ENCODE peak calls at places on chromosomes 6 and 20, in six cellular contexts. Z is heart right ventricle, M is sigmoid colon, G is mucosa of descending colon, R is cardiac muscle cell, N is Panc1. P is an unnamed sample.

GRCh38 chr20:44355503-44356352 is at the start of gene HNF4A:
- DNase-seq in Z (no peak), M (no peak), G (peak; percentile 83), R (no peak), N (no peak), P (no peak)

GRCh38 chr6:84967389-84967788 is 203.0 kb upstream of the TBX18 start:
- DNase-seq in Z (no peak), M (no peak), G (no peak), R (peak; percentile 73), N (peak; percentile 15), P (no peak)

GRCh38 chr6:90237350-90237990 is 59.2 kb downstream of the BACH2 start:
- DNase-seq in Z (no peak), M (no peak), G (no peak), R (no peak), N (no peak), P (no peak)

GRCh38 chr20:1225729-1226313 is at the start of gene RAD21L1:
- DNase-seq in Z (peak; percentile 58), M (peak; percentile 83), G (peak; percentile 84), R (peak; percentile 84), N (no peak), P (peak; percentile 90)

GRCh38 chr6:169824021-169824420 is 72.6 kb downstream of the ERMARD start:
- DNase-seq in Z (no peak), M (no peak), G (no peak), R (no peak), N (no peak), P (no peak)

GRCh38 chr6:137728386-137729349 is 138.4 kb upstream of the TNFAIP3 start:
- DNase-seq in Z (peak; percentile 36), M (no peak), G (no peak), R (peak; percentile 96), N (no peak), P (peak; percentile 85)

GRCh38 chr20:53077373-53078205 is 105.4 kb downstream of the TSHZ2 start:
- DNase-seq in Z (no peak), M (no peak), G (no peak), R (peak; percentile 56), N (no peak), P (peak; percentile 77)

GRCh38 chr20:22371843-22372242 is 212.5 kb downstream of the FOXA2 start:
- DNase-seq in Z (no peak), M (no peak), G (no peak), R (no peak), N (no peak), P (no peak)

GRCh38 chr6:3665608-3666007 is 85.9 kb downstream of the PXDC1 start:
- DNase-seq in Z (no peak), M (no peak), G (no peak), R (no peak), N (no peak), P (no peak)

GRCh38 chr6:148465011-148465335 is 122.3 kb downstream of the SASH1 start:
- DNase-seq in Z (no peak), M (no peak), G (no peak), R (no peak), N (no peak), P (no peak)
- TF ChIP-seq CTCF in Z (no peak), M (no peak), G (no peak), R (no peak), N (peak; percentile 57), P (peak; percentile 67)

DNA sequence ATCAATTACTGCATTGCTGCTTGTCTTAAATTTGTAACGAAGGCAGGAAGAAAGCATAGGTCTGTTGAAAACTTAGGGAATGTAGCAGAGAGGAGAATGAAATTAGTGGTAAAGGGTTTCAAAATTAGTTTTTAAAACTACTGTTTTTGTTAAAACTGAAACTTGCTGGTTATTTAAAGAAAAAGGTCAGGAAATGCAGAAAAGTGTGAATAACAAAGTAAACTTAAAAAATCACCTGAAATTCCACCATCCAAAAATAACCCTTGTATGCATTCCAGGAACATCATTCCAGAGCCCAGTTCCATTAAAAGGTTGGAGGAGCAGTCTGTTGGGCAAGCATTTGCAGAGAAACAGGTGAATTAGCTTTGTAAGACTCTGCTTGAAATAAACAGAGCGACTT is 3.1 kb upstream of the MOXD1 start:
- DNase-seq in Z (no peak), M (no peak), G (no peak), R (no peak), N (no peak), P (no peak)
- H3K4me1 ChIP-seq in Z (peaks cover 8% of the 10 kb centered on the region), M (peaks cover 16% of the 10 kb centered on the region), G (peaks cover 11% of the 10 kb centered on the region), R (no peaks in the 10 kb centered on the region), N (no peaks in the 10 kb centered on the region), P (peaks cover 7% of the 10 kb centered on the region)

GRCh38 chr20:18272451-18272850 is 15.9 kb upstream of the ZNF133 start:
- DNase-seq in Z (peak; percentile 34), M (no peak), G (no peak), R (peak; percentile 38), N (no peak), P (no peak)
- TF ChIP-seq CTCF in Z (no peak), M (no peak), G (no peak), R (no peak), N (no peak), P (peak; percentile 12)

DNA sequence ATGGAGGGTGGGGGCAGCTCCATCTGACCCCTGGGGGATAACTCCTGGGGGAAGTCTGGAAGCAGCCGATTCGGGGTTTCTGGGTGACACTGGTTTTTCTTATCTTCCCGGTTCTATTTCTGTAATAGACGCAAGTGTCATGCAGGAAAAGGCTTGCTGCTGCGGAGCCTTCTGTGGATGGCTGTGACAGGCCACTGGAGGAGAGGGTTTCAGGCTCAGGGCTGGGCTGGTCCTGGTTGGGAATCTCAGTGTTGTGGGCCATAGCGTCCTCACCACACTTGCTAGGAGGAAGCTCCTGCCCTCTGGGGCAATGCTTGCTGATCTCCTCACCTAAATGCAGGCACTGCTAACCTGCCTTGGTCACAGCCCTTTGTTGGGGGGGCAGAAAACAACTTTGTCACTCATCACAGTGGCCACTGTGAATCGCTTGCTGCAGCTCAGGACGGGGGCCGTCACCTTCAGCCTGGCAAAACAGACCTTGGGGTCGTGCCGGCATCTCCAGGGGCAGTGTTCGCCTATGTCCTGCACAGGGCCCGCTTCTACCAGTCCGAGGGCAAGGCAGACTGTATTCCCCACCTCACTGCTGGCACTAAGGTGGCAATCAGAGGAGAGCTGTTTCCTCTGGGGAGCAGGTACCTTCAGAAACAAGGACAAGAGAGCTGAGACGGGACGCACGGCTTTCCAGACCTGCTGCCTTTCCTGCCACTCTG is 4.4 kb upstream of the TUBB1 start:
- DNase-seq in Z (no peak), M (peak; percentile 33), G (no peak), R (no peak), N (no peak), P (peak; percentile 77)
- H3K4me1 ChIP-seq in Z (peaks cover 35% of the 10 kb centered on the region), M (no peaks in the 10 kb centered on the region), G (no peaks in the 10 kb centered on the region), R (peaks cover 29% of the 10 kb centered on the region), N (peaks cover 3% of the 10 kb centered on the region), P (peaks cover 26% of the 10 kb centered on the region)

DNA sequence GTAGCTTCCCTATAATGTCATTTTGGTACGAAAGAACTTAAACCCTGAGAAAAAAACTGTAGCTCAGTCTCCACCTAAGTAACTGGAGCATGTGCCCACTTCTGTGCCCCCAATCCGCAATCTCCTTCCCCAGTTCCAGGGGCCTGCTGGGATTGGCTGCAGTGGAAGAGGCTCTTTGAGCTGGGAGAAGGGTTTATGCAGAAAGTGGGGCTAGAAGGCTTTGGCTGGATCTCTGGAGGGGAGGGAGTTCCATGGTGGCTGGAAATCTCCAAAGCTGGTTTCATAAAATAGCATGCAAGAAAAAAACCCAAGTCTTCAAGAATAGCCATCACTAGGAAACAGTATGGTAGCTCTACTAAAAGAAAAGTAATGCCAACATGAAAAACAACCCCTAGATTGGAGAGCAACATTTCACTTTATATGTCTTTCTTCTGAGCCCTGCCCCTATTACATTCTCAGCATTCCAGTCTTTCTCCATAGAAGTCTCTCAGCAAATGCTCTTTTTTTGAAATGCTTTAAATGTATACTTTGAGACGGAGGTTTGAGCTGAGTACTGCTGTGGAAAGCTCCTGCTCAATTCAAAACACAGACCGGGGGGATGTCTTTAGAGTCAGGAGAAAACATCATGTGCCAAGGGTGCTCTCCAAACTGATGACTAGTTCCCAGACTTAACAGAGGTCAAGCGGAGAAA is 36.0 kb upstream of the FOXO3 start:
- DNase-seq in Z (no peak), M (no peak), G (no peak), R (peak; percentile 17), N (no peak), P (no peak)
- TF ChIP-seq CTCF in Z (no peak), M (no peak), G (no peak), R (no peak), N (no peak), P (no peak)

DNA sequence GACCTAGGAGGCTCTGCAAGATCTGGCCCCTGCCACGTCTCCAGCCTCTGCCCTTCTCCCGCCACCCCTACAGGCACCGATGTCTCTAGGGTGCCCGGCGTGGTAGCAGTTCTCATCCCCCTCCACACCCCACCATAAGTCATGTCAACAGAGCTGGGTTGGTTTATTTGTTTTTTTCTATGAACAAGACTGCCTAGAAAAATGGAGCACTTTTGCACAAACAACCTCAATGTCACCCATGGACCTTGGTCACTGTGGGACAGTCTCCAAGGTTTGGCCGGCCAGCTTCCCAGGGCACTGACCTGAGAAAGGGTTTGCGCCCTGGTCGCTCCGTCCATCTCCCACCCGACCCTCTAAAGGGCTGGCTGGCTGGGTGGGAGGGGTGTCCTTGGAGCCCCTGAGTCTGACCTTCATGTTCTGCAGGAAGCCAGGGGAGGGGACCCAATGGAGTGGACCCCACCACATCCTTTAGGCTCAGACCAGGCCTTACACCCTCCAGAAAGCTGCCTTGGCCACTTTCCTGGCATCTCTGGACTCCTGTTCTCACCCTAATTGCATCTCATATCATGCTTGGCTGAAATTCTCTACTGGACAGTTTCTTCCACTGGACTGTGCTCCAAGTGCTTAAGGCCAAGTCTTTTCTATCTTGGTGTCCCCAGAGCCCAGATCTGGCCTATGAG is 104.8 kb upstream of the PTPN1 start:
- DNase-seq in Z (no peak), M (no peak), G (no peak), R (no peak), N (no peak), P (no peak)
- H3K4me1 ChIP-seq in Z (peaks cover 21% of the 10 kb centered on the region), M (peaks cover 21% of the 10 kb centered on the region), G (no peaks in the 10 kb centered on the region), R (peaks cover 5% of the 10 kb centered on the region), N (peaks cover 2% of the 10 kb centered on the region), P (peaks cover under 1% of the 10 kb centered on the region)

GRCh38 chr6:30688569-30688968 is 2.1 kb upstream of the PPP1R18 start:
- DNase-seq in Z (no peak), M (no peak), G (peak; percentile 68), R (no peak), N (no peak), P (no peak)

GRCh38 chr6:30686908-30687658 is 638 bp upstream of the PPP1R18 start:
- DNase-seq in Z (peak; percentile 96), M (peak; percentile 98), G (peak; percentile 97), R (peak; percentile 98), N (peak; percentile 68), P (peak; percentile 99)

GRCh38 chr6:30685977-30686907 is at the start of gene PPP1R18:
- DNase-seq in Z (peak; percentile 90), M (peak; percentile 94), G (peak; percentile 92), R (peak; percentile 73), N (no peak), P (peak; percentile 82)

GRCh38 chr6:30689022-30689865 is 1.5 kb downstream of the NRM start:
- DNase-seq in Z (no peak), M (peak; percentile 48), G (peak; percentile 54), R (no peak), N (no peak), P (no peak)

GRCh38 chr6:30687659-30688431 is 1.4 kb upstream of the PPP1R18 start:
- DNase-seq in Z (peak; percentile 63), M (peak; percentile 73), G (peak; percentile 67), R (peak; percentile 49), N (no peak), P (no peak)
- TF ChIP-seq CTCF in Z (peak; percentile 55), M (no peak), G (no peak), R (peak; percentile 26), N (no peak), P (peak; percentile 22)

GRCh38 chr6:30748301-30748769 is 4.0 kb upstream of the IER3 start:
- DNase-seq in Z (no peak), M (no peak), G (no peak), R (no peak), N (no peak), P (no peak)
- H3K4me1 ChIP-seq in Z (peaks cover 23% of the 10 kb centered on the region), M (peaks cover 58% of the 10 kb centered on the region), G (peaks cover 61% of the 10 kb centered on the region), R (peaks cover 7% of the 10 kb centered on the region), N (peaks cover 65% of the 10 kb centered on the region), P (peaks cover 54% of the 10 kb centered on the region)